ENCODE peak calls at places on chromosome 17, in nine cellular contexts. C is NB4, B is AG10803, R is psoas muscle, Y is A549, Q is fibroblast of lung, G is upper lobe of left lung, Z is dorsolateral prefrontal cortex, V is adrenal gland. K is an unnamed sample.

GRCh38 chr17:73340093-73340596 is 28.3 kb upstream of the CDC42EP4 start:
- DNase-seq in C (peak), B (peak), R (peak), Y (peak), Q (peak), G (no peak), Z (no peak), V (peak), K (peak)

GRCh38 chr17:52064791-52065211 is 93.7 kb downstream of the CA10 start:
- DNase-seq in C (no peak), B (peak), R (no peak), Y (no peak), Q (no peak), G (no peak), Z (no peak), V (no peak), K (no peak)

GRCh38 chr17:67998466-67998865 is 2.2 kb upstream of the C17orf58 start:
- DNase-seq in C (no peak), B (no peak), R (no peak), Y (no peak), Q (no peak), G (no peak), Z (no peak), V (no peak), K (no peak)

GRCh38 chr17:2874211-2874686 is 78.0 kb downstream of the RAP1GAP2 start:
- DNase-seq in C (no peak), B (no peak), R (no peak), Y (peak), Q (no peak), G (no peak), Z (no peak), V (no peak), K (no peak)

GRCh38 chr17:57785032-57785431 is 39.9 kb upstream of the CCDC182 start:
- DNase-seq in C (no peak), B (no peak), R (no peak), Y (no peak), Q (peak), G (no peak), Z (no peak), V (peak), K (peak)

GRCh38 chr17:14805348-14805747 is 459.8 kb downstream of the PMP22 start:
- DNase-seq in C (peak), B (peak), R (no peak), Y (peak), Q (no peak), G (no peak), Z (no peak), V (no peak), K (peak)

GRCh38 chr17:1252203-1252608 is 18.0 kb upstream of the BHLHA9 start:
- DNase-seq in C (no peak), B (peak), R (peak), Y (no peak), Q (no peak), G (no peak), Z (no peak), V (no peak), K (no peak)

GRCh38 chr17:61716225-61716829 is 125.3 kb upstream of the NACA2 start:
- DNase-seq in C (no peak), B (no peak), R (no peak), Y (no peak), Q (no peak), G (no peak), Z (no peak), V (no peak), K (no peak)

GRCh38 chr17:18021372-18021771 is 17.6 kb downstream of the ATPAF2 start:
- DNase-seq in C (no peak), B (no peak), R (peak), Y (peak), Q (no peak), G (no peak), Z (no peak), V (no peak), K (no peak)

GRCh38 chr17:31829649-31830048 is 29.4 kb downstream of the COPRS start:
- DNase-seq in C (no peak), B (no peak), R (no peak), Y (no peak), Q (no peak), G (no peak), Z (no peak), V (no peak), K (no peak)

GRCh38 chr17:78840780-78841611 is at the start of gene USP36:
- DNase-seq in C (peak), B (peak), R (peak), Y (peak), Q (peak), G (peak), Z (peak), V (peak), K (peak)

GRCh38 chr17:38463451-38463858 is 35.2 kb downstream of the ARHGAP23 start:
- DNase-seq in C (no peak), B (no peak), R (no peak), Y (no peak), Q (no peak), G (no peak), Z (no peak), V (peak), K (no peak)

GRCh38 chr17:40341808-40342574 is 22.5 kb downstream of the GJD3 start:
- DNase-seq in C (no peak), B (peak), R (peak), Y (peak), Q (peak), G (peak), Z (peak), V (peak), K (peak)

GRCh38 chr17:31875081-31875480 is 16.0 kb upstream of the COPRS start:
- DNase-seq in C (no peak), B (no peak), R (no peak), Y (no peak), Q (no peak), G (no peak), Z (no peak), V (no peak), K (no peak)

GRCh38 chr17:58335779-58336455 is 7.3 kb upstream of the TSPOAP1 start:
- DNase-seq in C (peak), B (peak), R (no peak), Y (no peak), Q (no peak), G (no peak), Z (no peak), V (no peak), K (no peak)

GRCh38 chr17:78369791-78370381 is 8.6 kb upstream of the PGS1 start:
- DNase-seq in C (no peak), B (no peak), R (no peak), Y (no peak), Q (no peak), G (peak), Z (no peak), V (no peak), K (no peak)

GRCh38 chr17:29160253-29160652 is 19.9 kb downstream of the MYO18A start:
- DNase-seq in C (no peak), B (no peak), R (no peak), Y (no peak), Q (no peak), G (no peak), Z (no peak), V (no peak), K (no peak)

GRCh38 chr17:17605747-17606083 is 14.2 kb upstream of the PEMT start:
- DNase-seq in C (no peak), B (peak), R (no peak), Y (no peak), Q (peak), G (no peak), Z (no peak), V (no peak), K (peak)

GRCh38 chr17:35087731-35088646 is 24.5 kb upstream of the RFFL start:
- DNase-seq in C (peak), B (peak), R (peak), Y (peak), Q (peak), G (peak), Z (peak), V (peak), K (peak)

GRCh38 chr17:49583889-49584288 is 8.2 kb downstream of the NXPH3 start:
- DNase-seq in C (no peak), B (no peak), R (no peak), Y (no peak), Q (no peak), G (no peak), Z (no peak), V (no peak), K (no peak)

GRCh38 chr17:7886227-7887037 is 2.2 kb upstream of the CHD3 start:
- DNase-seq in C (peak), B (no peak), R (no peak), Y (peak), Q (peak), G (peak), Z (no peak), V (peak), K (peak)

GRCh38 chr17:59521465-59522126 is 43.8 kb upstream of the DHX40 start:
- DNase-seq in C (peak), B (peak), R (peak), Y (peak), Q (peak), G (no peak), Z (no peak), V (peak), K (peak)

GRCh38 chr17:49505854-49506253 is 10.8 kb downstream of the NGFR start:
- DNase-seq in C (no peak), B (no peak), R (no peak), Y (no peak), Q (no peak), G (peak), Z (no peak), V (no peak), K (no peak)

DNA sequence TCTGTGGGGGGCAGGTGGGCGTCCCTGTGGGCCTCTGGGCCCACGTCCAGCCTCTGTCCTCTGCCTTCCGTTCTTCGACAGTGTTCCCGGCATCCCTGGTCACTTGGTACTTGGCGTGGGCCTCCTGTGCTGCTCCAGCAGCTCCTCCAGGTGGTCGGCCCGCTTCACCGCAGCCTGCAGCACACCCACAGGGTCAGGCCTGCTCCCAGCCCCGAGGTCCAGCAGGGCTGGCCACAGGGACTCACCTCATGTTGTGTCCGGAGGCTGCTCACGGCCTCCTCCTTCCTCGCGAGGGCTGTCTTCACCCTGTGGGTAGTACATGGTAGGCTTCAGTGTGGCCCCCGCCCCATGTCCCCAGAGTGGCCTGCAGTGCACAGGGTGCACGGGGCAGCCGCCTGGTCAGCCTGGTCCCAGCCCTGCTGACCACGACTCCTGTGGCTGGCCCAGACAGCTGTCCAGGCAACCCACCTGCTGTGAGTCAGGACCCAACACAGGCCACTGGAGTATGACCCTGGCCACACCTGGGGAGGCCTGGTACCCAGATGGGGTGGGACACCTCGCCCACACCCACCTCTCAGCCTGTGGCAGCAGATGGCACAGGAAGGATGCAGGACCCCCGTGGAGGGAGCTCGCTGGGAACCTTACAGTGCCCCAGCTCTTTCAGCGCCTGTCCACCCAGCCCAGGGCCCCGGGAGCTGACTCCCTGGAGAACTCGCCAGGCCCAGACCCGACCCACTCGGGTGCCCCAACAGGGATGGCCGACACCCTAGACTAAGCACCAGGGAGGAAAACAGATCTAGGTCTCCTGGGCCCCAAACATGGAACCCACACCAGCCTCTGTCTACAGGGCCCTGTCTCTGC is 23.9 kb upstream of the AATK start:
- DNase-seq in C (no peak), B (no peak), R (peak), Y (peak), Q (no peak), G (peak), Z (peak), V (no peak), K (peak)
- TF ChIP-seq CTCF in C (no peak), B (no peak), R (no peak), Y (peak), Q (no peak), G (peak), Z (peak), V (no peak), K (peak)

DNA sequence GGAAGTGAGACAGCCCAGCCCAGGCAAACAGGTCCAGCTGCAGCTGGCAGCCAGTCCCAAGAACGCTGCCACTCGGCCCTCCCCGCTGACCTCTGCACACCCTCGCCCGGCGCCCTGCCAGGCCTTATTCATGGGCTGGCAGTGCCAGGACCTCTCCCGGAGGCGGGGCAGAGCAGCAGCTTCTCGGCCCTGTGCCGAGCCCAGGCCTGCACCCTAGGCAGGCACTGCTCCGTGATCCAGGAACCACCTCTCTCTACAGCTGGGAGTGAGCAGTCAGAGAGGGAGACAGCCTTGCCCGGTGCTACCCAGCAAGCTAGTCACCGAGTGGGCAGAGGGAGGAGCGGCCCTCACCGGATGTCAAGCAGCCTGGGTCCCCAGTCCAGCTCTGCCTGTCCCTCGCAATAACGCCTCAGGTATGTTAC is 79.9 kb upstream of the CBX4 start:
- DNase-seq in C (no peak), B (peak), R (peak), Y (peak), Q (no peak), G (peak), Z (peak), V (peak), K (no peak)
- H3K4me3 ChIP-seq in C (no peak), B (no peak), R (no peak), Y (peak), Q (no peak), G (no peak), Z (peak), V (no peak), K (no peak)

DNA sequence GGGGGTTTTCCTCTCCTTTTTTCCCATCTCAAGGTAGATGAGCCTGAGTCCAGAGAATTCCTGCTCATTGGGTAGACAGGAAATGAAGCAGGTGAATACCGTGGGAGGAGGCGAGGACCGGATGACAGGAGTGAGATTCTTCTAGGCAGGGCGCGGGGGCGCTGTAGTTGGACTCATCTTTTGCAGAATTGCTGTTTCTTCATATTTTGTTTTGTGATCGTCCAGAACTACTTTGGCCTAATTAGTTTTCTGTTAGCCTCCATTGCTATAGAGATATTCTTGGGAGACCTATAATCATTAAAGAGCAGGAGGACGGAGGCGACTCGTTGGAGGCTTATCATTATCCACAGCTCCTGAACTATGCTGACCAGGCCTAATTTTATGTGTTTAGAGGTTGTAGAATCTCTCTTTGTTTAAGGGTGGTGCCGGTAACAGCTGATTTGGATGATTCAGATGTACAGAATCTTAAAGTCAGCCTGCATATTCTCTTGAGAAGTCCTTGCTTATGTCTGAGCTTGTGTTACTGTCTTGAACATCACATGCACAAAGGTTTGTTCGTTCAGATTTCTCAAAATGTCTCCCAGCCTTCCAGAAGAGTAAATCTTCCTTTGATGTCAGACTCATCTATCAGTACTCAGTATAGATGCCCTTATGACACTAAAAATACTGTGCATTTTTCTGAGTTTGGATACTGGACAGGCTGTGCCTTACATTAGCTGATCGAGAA is 741 bp downstream of the ATP6V0A1 start:
- DNase-seq in C (peak), B (peak), R (peak), Y (peak), Q (peak), G (no peak), Z (peak), V (peak), K (peak)
- TF ChIP-seq CTCF in C (peak), B (peak), R (peak), Y (peak), Q (peak), G (no peak), Z (peak), V (peak), K (peak)

GRCh38 chr17:76026714-76027158 is 370 bp downstream of the EVPL start:
- DNase-seq in C (no peak), B (no peak), R (no peak), Y (peak), Q (no peak), G (peak), Z (no peak), V (no peak), K (no peak)
- H3K4me3 ChIP-seq in C (no peak), B (no peak), R (no peak), Y (peak), Q (no peak), G (peak), Z (no peak), V (no peak), K (no peak)

DNA sequence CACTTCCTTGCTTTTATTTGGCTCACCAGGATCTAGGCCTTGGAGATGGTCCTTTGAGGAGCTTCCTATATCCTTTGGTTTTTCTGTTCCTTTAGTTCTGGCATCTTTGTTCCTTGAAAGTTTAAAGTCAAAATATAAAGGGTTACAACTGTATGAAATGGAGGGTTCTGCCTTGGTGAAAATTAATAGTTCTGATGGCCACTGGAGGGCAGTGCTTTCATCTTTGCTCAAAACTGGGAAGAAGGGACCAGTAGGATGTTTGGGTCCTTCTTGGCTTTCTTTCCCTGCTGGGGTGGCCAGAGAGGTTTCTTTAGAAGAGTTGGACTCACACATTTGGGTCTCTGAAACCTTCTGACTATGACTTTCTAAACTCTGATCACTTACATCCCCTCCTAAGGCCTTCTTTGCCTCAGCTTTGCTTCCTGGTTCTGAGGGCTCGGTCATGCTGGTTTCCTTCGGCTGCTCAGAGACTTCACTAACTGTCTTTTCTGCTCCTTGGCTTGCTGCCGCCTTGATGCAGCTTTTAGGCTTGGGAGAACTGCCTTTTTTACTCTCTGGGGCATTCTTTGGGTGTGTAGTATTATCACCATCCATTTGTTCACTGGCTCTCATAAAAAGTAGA is 10.9 kb upstream of the ITGA2B start:
- DNase-seq in C (peak), B (peak), R (no peak), Y (peak), Q (peak), G (no peak), Z (no peak), V (no peak), K (peak)
- TF ChIP-seq CTCF in C (peak), B (peak), R (peak), Y (peak), Q (peak), G (no peak), Z (peak), V (peak), K (peak)

GRCh38 chr17:79987890-79988162 is 47.8 kb downstream of the TBC1D16 start:
- DNase-seq in C (no peak), B (no peak), R (no peak), Y (no peak), Q (no peak), G (no peak), Z (no peak), V (no peak), K (no peak)
- H3K4me3 ChIP-seq in C (no peak), B (peak), R (no peak), Y (peak), Q (peak), G (no peak), Z (no peak), V (no peak), K (no peak)

DNA sequence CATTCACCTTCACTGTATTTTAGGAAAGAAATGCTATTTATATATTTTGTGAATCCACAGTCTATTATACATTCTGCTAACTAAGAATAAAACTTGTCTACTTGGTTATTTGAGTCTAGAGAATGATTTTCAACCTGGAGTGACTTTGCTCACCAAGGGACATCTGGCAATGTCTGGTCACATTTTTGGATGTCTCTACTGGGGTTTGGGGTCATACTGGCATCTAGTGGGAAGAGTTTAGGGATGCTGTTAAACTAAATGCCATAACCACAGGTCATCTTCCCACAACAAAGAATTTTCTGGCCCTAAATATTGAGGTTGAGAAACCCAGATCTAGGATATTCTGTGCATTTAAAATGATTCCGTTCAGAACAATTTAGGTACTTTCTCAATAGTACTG is 26.0 kb downstream of the KCNJ16 start:
- DNase-seq in C (no peak), B (peak), R (no peak), Y (peak), Q (peak), G (no peak), Z (no peak), V (no peak), K (peak)
- TF ChIP-seq CTCF in C (no peak), B (peak), R (no peak), Y (peak), Q (peak), G (no peak), Z (peak), V (no peak), K (peak)

DNA sequence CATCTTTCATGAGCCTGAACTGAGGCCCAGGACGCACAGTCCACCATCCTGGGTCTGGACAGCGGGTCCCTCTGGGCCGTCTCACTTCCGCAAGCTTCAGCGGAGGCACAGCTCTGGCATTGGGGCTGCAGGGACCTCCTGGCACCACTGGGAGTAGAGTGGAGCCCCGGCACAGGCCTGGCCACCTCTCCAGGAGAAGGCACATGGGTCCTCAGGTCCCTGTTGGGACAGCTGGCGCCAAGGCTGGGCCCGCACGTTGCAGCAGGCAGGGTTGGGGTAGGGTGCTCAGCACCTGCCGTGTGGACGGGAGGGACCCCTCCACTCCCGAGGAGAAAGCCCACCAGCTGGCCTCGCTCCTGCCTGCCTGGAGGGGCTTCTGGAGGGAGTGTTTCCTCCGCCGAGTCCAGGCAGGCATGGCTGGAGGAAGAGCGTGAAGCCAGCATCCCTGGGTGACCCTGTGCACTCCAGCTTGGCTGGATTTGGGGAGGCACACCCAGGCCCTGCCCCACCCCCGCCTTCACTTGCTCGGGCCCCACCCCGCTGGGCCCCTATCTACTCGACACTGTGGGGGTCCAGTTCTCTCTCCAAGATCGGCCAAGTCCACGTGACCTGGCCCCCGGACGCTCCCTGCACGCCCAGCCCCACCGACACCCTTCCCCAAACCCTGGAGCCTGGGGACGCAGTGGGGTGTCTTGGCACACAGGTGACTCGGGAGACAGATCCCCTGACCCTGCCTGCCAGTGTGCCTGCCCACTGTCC is 6.6 kb upstream of the METRNL start:
- DNase-seq in C (no peak), B (no peak), R (no peak), Y (no peak), Q (no peak), G (peak), Z (no peak), V (no peak), K (no peak)
- H3K4me3 ChIP-seq in C (no peak), B (no peak), R (no peak), Y (no peak), Q (no peak), G (no peak), Z (no peak), V (no peak), K (no peak)

K was measured in choroid plexus epithelial cell.